ENCODE peak calls at places on chromosomes 3 and 15, in six cellular contexts. D is neural progenitor cell, X is PC-3, T is MM.1S, A is GM23338, L is OCI-LY7. F is an unnamed sample.

GRCh38 chr3:5332270-5332956 is 144.9 kb downstream of the EDEM1 start:
- DNase-seq in T (no peak), L (peak), A (no peak), D (no peak), X (no peak), F (peak)

GRCh38 chr15:83598031-83598430 is 55.9 kb upstream of the ADAMTSL3 start:
- DNase-seq in X (no peak), T (no peak), L (no peak), D (no peak), A (no peak), F (no peak)

GRCh38 chr3:187641319-187641976 is 28.7 kb downstream of the SST start:
- DNase-seq in D (no peak), L (no peak), X (no peak), A (no peak), T (no peak), F (no peak)

GRCh38 chr3:129793356-129793755 is 100.2 kb downstream of the TMCC1 start:
- DNase-seq in L (no peak), A (no peak), D (peak), T (no peak), X (peak), F (peak)

GRCh38 chr3:125119752-125120369 is 64.1 kb upstream of the HEG1 start:
- DNase-seq in A (no peak), X (no peak), L (no peak), D (no peak), T (no peak), F (no peak)

GRCh38 chr3:100603449-100603848 is 6.0 kb upstream of the ADGRG7 start:
- DNase-seq in T (peak), L (peak), X (peak), A (peak), D (peak), F (peak)

GRCh38 chr3:30428251-30428650 is 178.2 kb upstream of the TGFBR2 start:
- DNase-seq in X (peak), A (no peak), D (no peak), T (no peak), L (no peak), F (no peak)

GRCh38 chr3:178325330-178325729 is 210.9 kb upstream of the KCNMB2 start:
- DNase-seq in A (peak), X (peak), T (peak), D (peak), L (no peak), F (peak)

GRCh38 chr3:59809750-59810444 is 760.1 kb upstream of the CFAP20DC start:
- DNase-seq in D (no peak), X (peak), T (no peak), L (peak), A (peak), F (peak)

GRCh38 chr3:141240290-141241247 is 8.9 kb downstream of the PXYLP1 start:
- DNase-seq in D (no peak), L (no peak), A (no peak), X (no peak), T (no peak), F (no peak)

GRCh38 chr3:178095522-178095921 is 440.7 kb upstream of the KCNMB2 start:
- DNase-seq in X (no peak), D (no peak), L (no peak), A (no peak), T (peak), F (no peak)

GRCh38 chr3:173398111-173398479 is 551 bp downstream of the NLGN1 start:
- DNase-seq in A (peak), L (no peak), D (peak), T (no peak), X (no peak), F (no peak)
- H3K4me3 ChIP-seq in A (peak), L (no peak), D (peak), T (peak), X (peak), F (peak)

GRCh38 chr15:90188914-90189748 is 12.0 kb upstream of the SEMA4B start:
- DNase-seq in A (no peak), L (no peak), T (no peak), D (no peak), X (no peak), F (peak)

GRCh38 chr15:90181781-90182180 is 19.3 kb upstream of the SEMA4B start:
- DNase-seq in A (no peak), L (no peak), D (no peak), X (no peak), T (no peak), F (no peak)

GRCh38 chr15:90187257-90187868 is 13.8 kb upstream of the SEMA4B start:
- DNase-seq in L (no peak), D (no peak), X (no peak), A (no peak), T (no peak), F (no peak)

GRCh38 chr15:90184786-90185704 is 16.1 kb upstream of the SEMA4B start:
- DNase-seq in A (peak), T (peak), L (peak), X (peak), D (peak), F (peak)

GRCh38 chr15:90184119-90184785 is 16.9 kb upstream of the SEMA4B start:
- DNase-seq in D (no peak), T (peak), A (peak), L (no peak), X (peak), F (peak)
- TF ChIP-seq EZH2phosphoT487 in D (peak), T (no peak), A (no peak), L (no peak), X (no peak), F (no peak)

GRCh38 chr3:71973337-71974030 is 188.5 kb upstream of the PROK2 start:
- DNase-seq in A (no peak), D (no peak), X (no peak), T (no peak), L (no peak), F (no peak)
- TF ChIP-seq CTCF in A (no peak), D (no peak), X (no peak), T (no peak), L (no peak), F (no peak)

GRCh38 chr3:13235079-13235478 is 161.8 kb upstream of the IQSEC1 start:
- DNase-seq in D (no peak), L (peak), T (no peak), X (peak), A (peak), F (no peak)

GRCh38 chr3:13234664-13235063 is 161.4 kb upstream of the IQSEC1 start:
- DNase-seq in T (no peak), A (no peak), X (no peak), D (no peak), L (no peak), F (no peak)

GRCh38 chr3:13234155-13234505 is 160.9 kb upstream of the IQSEC1 start:
- DNase-seq in L (no peak), D (no peak), T (no peak), A (no peak), X (no peak), F (no peak)

GRCh38 chr3:13231781-13232515 is 158.7 kb upstream of the IQSEC1 start:
- DNase-seq in A (no peak), L (no peak), D (no peak), T (no peak), X (no peak), F (no peak)

DNA sequence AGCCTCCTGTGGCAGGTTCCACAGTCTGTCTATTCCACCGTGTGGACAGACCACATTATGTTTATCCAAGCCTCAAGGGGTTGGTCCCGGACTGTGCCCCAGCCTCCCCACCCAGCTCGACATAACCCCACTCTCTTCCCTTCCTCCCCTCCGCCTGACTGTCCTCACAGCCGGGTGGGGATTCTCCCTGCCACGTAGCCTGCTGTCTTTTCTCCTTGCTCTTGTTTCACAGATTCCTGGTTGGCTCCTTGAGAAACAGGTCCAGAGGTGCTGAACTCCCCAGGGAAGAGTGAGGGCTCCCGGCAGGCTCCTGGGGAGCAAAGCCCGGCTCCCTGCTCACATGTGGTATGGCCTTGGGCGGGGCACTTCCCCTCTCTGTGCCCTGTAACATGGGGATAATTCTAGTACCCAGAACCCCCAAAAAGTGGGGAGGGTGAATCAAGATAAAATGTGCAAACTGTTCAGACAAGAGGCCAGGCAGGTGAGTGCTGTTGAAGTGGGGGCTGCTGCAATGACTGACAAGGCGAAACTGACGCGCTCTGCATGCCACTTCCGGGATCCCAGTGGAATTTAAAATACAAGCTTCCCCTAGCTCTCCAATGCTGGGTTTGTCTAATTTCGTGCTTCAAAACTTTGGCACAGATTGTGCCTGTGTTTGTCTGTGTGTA is 160.4 kb upstream of the IQSEC1 start:
- DNase-seq in T (no peak), L (peak), A (no peak), D (no peak), X (no peak), F (no peak)
- H3K4me3 ChIP-seq in T (no peak), L (no peak), A (no peak), D (no peak), X (no peak), F (no peak)

GRCh38 chr3:41683666-41684350 is 278.1 kb downstream of the ULK4 start:
- DNase-seq in L (no peak), A (no peak), X (peak), D (no peak), T (no peak), F (peak)
- TF ChIP-seq EZH2phosphoT487 in L (no peak), A (no peak), X (no peak), D (no peak), T (no peak), F (no peak)

F was measured in hepatocyte.